ENCODE peak calls at places on chromosomes 5 and 9, in seven cellular contexts. X is ELF-1, G is epithelial cell of esophagus, R is NCI-H510A treated with DMSO at 0.1 percent for 48 hours, I is colonic mucosa, L is right cardiac atrium, A is NCI-H524. J is an unnamed sample.
A peak's percentile ranks its signal among the peaks of the same experiment; 100 is the strongest.

GRCh38 chr5:152994040-152994439 is 496.4 kb upstream of the GRIA1 start:
- DNase-seq in I (no peak), L (no peak), G (peak; percentile 86), R (peak; percentile 5), X (no peak), A (no peak), J (no peak)

GRCh38 chr5:81856948-81857928 is 106.3 kb upstream of the SSBP2 start:
- DNase-seq in A (peak; percentile 79), L (peak; percentile 91), I (peak; percentile 33), X (peak; percentile 42), R (peak; percentile 73), G (peak; percentile 40), J (peak; percentile 89)

GRCh38 chr9:2939368-2939767 is 95.5 kb upstream of the PUM3 start:
- DNase-seq in I (no peak), A (no peak), L (no peak), X (no peak), G (no peak), R (no peak), J (no peak)

GRCh38 chr5:139148306-139148705 is 49.9 kb downstream of the SIL1 start:
- DNase-seq in G (peak; percentile 81), R (no peak), L (no peak), I (no peak), A (no peak), X (no peak), J (no peak)

GRCh38 chr5:177369050-177369912 is 11.6 kb downstream of the RGS14 start:
- DNase-seq in G (peak; percentile 44), A (peak; percentile 33), X (no peak), R (no peak), I (no peak), L (no peak), J (peak; percentile 7)

GRCh38 chr9:127273350-127273749 is 8.8 kb downstream of the GARNL3 start:
- DNase-seq in R (no peak), X (no peak), G (no peak), A (no peak), I (no peak), L (no peak), J (no peak)

GRCh38 chr9:108622467-108622866 is 233.3 kb downstream of the ACTL7B start:
- DNase-seq in A (no peak), I (no peak), X (no peak), L (no peak), G (peak; percentile 90), R (no peak), J (no peak)

GRCh38 chr5:321233-321725 is at the start of gene AHRR:
- DNase-seq in R (peak; percentile 91), L (peak; percentile 90), G (peak; percentile 58), A (peak; percentile 54), X (peak; percentile 47), I (peak; percentile 66), J (peak; percentile 34)

GRCh38 chr9:126000256-126000655 is 253.1 kb downstream of the PBX3 start:
- DNase-seq in G (no peak), X (no peak), R (no peak), L (no peak), A (no peak), I (no peak), J (no peak)

GRCh38 chr5:152405145-152405544 is at the start of gene NMUR2:
- DNase-seq in A (peak; percentile 45), L (peak; percentile 47), I (no peak), R (peak; percentile 8), G (no peak), X (peak; percentile 77), J (peak; percentile 35)

GRCh38 chr5:135458921-135459331 is 6.8 kb upstream of the TIFAB start:
- DNase-seq in G (peak; percentile 45), L (peak; percentile 81), R (no peak), I (peak; percentile 74), X (no peak), A (no peak), J (no peak)

GRCh38 chr9:131393622-131394463 is at the start of gene PRRC2B:
- DNase-seq in A (peak; percentile 96), L (peak; percentile 95), X (peak; percentile 87), I (peak; percentile 85), G (peak; percentile 83), R (peak; percentile 99), J (peak; percentile 91)

GRCh38 chr5:129103397-129103796 is 8.8 kb downstream of the ISOC1 start:
- DNase-seq in A (no peak), G (no peak), R (no peak), X (no peak), I (no peak), L (no peak), J (no peak)

GRCh38 chr5:71482132-71482531 is 26.7 kb downstream of the BDP1 start:
- DNase-seq in A (no peak), G (peak; percentile 75), X (no peak), L (no peak), R (peak; percentile 22), I (peak; percentile 64), J (peak; percentile 39)

GRCh38 chr9:133656211-133657119 is 20.3 kb downstream of the DBH start:
- DNase-seq in X (no peak), R (peak; percentile 79), L (peak; percentile 35), A (peak; percentile 45), I (no peak), G (no peak), J (peak; percentile 74)

GRCh38 chr9:109793196-109793595 is 13.2 kb downstream of the PALM2AKAP2 start:
- DNase-seq in G (peak; percentile 83), L (no peak), A (no peak), R (no peak), I (no peak), X (no peak), J (no peak)

GRCh38 chr5:37554938-37555337 is 175.8 kb downstream of the WDR70 start:
- DNase-seq in R (no peak), A (no peak), L (no peak), G (peak; percentile 59), I (no peak), X (peak; percentile 15), J (no peak)

GRCh38 chr9:87381050-87381711 is 116.5 kb upstream of the DAPK1 start:
- DNase-seq in R (no peak), I (no peak), A (no peak), X (no peak), G (no peak), L (no peak), J (no peak)

GRCh38 chr5:151007430-151008123 is 12.8 kb upstream of the GPX3 start:
- DNase-seq in A (no peak), R (no peak), X (no peak), L (no peak), I (no peak), G (no peak), J (no peak)

GRCh38 chr9:89750117-89750551 is 145.3 kb downstream of the GADD45G start:
- DNase-seq in I (no peak), G (no peak), A (peak; percentile 80), R (peak; percentile 82), X (peak; percentile 55), L (peak; percentile 84), J (peak; percentile 10)

GRCh38 chr5:128684951-128685350 is 146.9 kb upstream of the FBN2 start:
- DNase-seq in X (no peak), R (no peak), G (no peak), A (no peak), I (no peak), L (no peak), J (no peak)